ENCODE peak calls at places on chromosomes 11 and 22, in nine cellular contexts. R is WTC11; K is H9; I is COLO829; B is stimulated activated CD8-positive, alpha-beta memory T cell treated with anti-CD3 and anti-CD28 coated beads, Interleukin-15, amount 100 ng/mL, for 4 hours; E is OCI-LY7; Z is stimulated activated effector memory CD8-positive, alpha-beta T cell treated with anti-CD3 and anti-CD28 coated beads, Interleukin-12 subunit alpha, Interleukin-12 subunit beta, amount 100 ng/mL, for 72 hours; V is lung; N is ELR. S is an unnamed sample.

GRCh38 chr11:76672431-76673163 is 2.0 kb upstream of the LRRC32 start:
- DNase-seq in E (peak), Z (peak), N (no peak), V (no peak), B (peak), K (no peak), R (no peak), I (no peak), S (no peak)

GRCh38 chr11:16505481-16505880 is 149.1 kb upstream of the SOX6 start:
- DNase-seq in E (no peak), I (no peak), K (peak), R (peak), Z (no peak), B (no peak), V (no peak), N (no peak), S (no peak)

GRCh38 chr11:9574806-9575530 is 1.5 kb downstream of the WEE1 start:
- DNase-seq in N (peak), R (peak), K (peak), E (no peak), V (peak), B (no peak), Z (no peak), I (peak), S (peak)

GRCh38 chr11:10642298-10642697 is 51.3 kb downstream of the IRAG1 start:
- DNase-seq in Z (no peak), R (no peak), V (no peak), B (no peak), K (no peak), E (no peak), I (no peak), N (no peak), S (no peak)

GRCh38 chr11:28223994-28224393 is 115.8 kb downstream of the METTL15 start:
- DNase-seq in R (no peak), V (no peak), I (no peak), K (no peak), E (no peak), N (no peak), Z (no peak), B (no peak), S (no peak)

GRCh38 chr11:65855927-65856363 is 2.0 kb downstream of the CFL1 start:
- DNase-seq in K (peak), V (no peak), Z (no peak), R (no peak), B (no peak), N (no peak), E (no peak), I (no peak), S (no peak)

GRCh38 chr11:76186776-76187279 is 19.5 kb downstream of the WNT11 start:
- DNase-seq in I (no peak), R (no peak), B (no peak), E (no peak), K (no peak), N (no peak), Z (no peak), V (no peak), S (no peak)

GRCh38 chr22:50498322-50498861 is 9.1 kb downstream of the LMF2 start:
- DNase-seq in I (peak), V (peak), N (peak), K (peak), Z (peak), E (peak), B (peak), R (peak), S (peak)

GRCh38 chr11:118216621-118217526 is 7.9 kb downstream of the JAML start:
- DNase-seq in Z (no peak), N (no peak), R (no peak), V (no peak), B (peak), I (no peak), E (no peak), K (no peak), S (no peak)

GRCh38 chr11:118939948-118940598 is 14.3 kb upstream of the BCL9L start:
- DNase-seq in V (no peak), Z (no peak), B (no peak), K (peak), E (peak), I (no peak), R (peak), N (no peak), S (no peak)

GRCh38 chr11:130050272-130050671 is 19.4 kb upstream of the APLP2 start:
- DNase-seq in K (no peak), V (no peak), E (no peak), Z (no peak), N (no peak), B (no peak), I (no peak), R (no peak), S (no peak)

GRCh38 chr11:3946445-3947017 is 91.1 kb downstream of the STIM1 start:
- DNase-seq in N (no peak), B (no peak), K (no peak), R (no peak), E (no peak), I (no peak), V (no peak), Z (no peak), S (no peak)

S was measured in right atrium auricular region.